ENCODE peak calls at places on chromosomes 4 and X, in six cellular contexts. P is neural progenitor cell, C is hepatocyte, T is mesendoderm, I is DND-41, B is dermis blood vessel endothelial cell. Y is an unnamed sample.

GRCh38 chr4:1578968-1579833 is 104.9 kb downstream of the FAM53A start:
- DNase-seq in P (peak), C (peak), T (peak), I (no peak), B (peak), Y (peak)

GRCh38 chr4:37873383-37873782 is 17.5 kb upstream of the TBC1D1 start:
- DNase-seq in P (no peak), C (no peak), T (no peak), I (no peak), B (peak), Y (no peak)

GRCh38 chr4:16225139-16225538 is 1.1 kb downstream of the TAPT1 start:
- DNase-seq in P (no peak), C (no peak), T (no peak), I (no peak), B (peak), Y (no peak)

GRCh38 chr4:141154725-141155124 is 21.5 kb upstream of the RNF150 start:
- DNase-seq in P (no peak), C (no peak), T (no peak), I (no peak), B (no peak), Y (no peak)

GRCh38 chrX:150198776-150199175 is 164.3 kb upstream of the MAMLD1 start:
- DNase-seq in P (no peak), C (no peak), T (no peak), I (no peak), B (no peak), Y (no peak)

GRCh38 chrX:129833153-129834004 is 10.3 kb downstream of the ZDHHC9 start:
- DNase-seq in P (no peak), C (no peak), T (no peak), I (no peak), B (no peak), Y (no peak)

GRCh38 chr4:87543835-87544461 is 14.8 kb upstream of the SPARCL1 start:
- DNase-seq in P (peak), C (peak), T (peak), I (no peak), B (peak), Y (no peak)

GRCh38 chrX:37646254-37646653 is 39.3 kb upstream of the XK start:
- DNase-seq in P (no peak), C (no peak), T (peak), I (no peak), B (no peak), Y (no peak)

GRCh38 chrX:45352588-45352987 is 151.9 kb upstream of the DIPK2B start:
- DNase-seq in P (no peak), C (no peak), T (no peak), I (no peak), B (no peak), Y (no peak)

GRCh38 chr4:172868271-172868670 is 300.3 kb upstream of the GALNT7 start:
- DNase-seq in P (no peak), C (no peak), T (no peak), I (no peak), B (no peak), Y (no peak)

GRCh38 chr4:76147454-76148141 is 599 bp downstream of the NUP54 start:
- DNase-seq in P (peak), C (peak), T (peak), I (peak), B (peak), Y (peak)

GRCh38 chr4:24922416-24922815 is 9.6 kb upstream of the CCDC149 start:
- DNase-seq in P (no peak), C (no peak), T (no peak), I (no peak), B (no peak), Y (no peak)

GRCh38 chrX:20571611-20572010 is 304.9 kb upstream of the RPS6KA3 start:
- DNase-seq in P (peak), C (peak), T (peak), I (no peak), B (peak), Y (no peak)

GRCh38 chr4:37562592-37562991 is 123.6 kb downstream of the RELL1 start:
- DNase-seq in P (no peak), C (no peak), T (no peak), I (no peak), B (peak), Y (no peak)

GRCh38 chrX:40736170-40736505 is 796 bp upstream of the MED14 start:
- DNase-seq in P (peak), C (no peak), T (peak), I (no peak), B (no peak), Y (no peak)

GRCh38 chrX:138704101-138704500 is 7.4 kb downstream of the FGF13 start:
- DNase-seq in P (no peak), C (no peak), T (no peak), I (no peak), B (no peak), Y (no peak)

GRCh38 chr4:110193822-110194761 is 4.3 kb downstream of the ELOVL6 start:
- DNase-seq in P (peak), C (peak), T (peak), I (peak), B (peak), Y (peak)

GRCh38 chr4:57442834-57443291 is 332.7 kb upstream of the IGFBP7 start:
- DNase-seq in P (peak), C (peak), T (peak), I (peak), B (peak), Y (peak)

GRCh38 chr4:176066757-176067156 is 1.1 kb downstream of the WDR17 start:
- DNase-seq in P (no peak), C (no peak), T (no peak), I (no peak), B (no peak), Y (no peak)

GRCh38 chr4:8148159-8148558 is 10.5 kb downstream of the ABLIM2 start:
- DNase-seq in P (no peak), C (no peak), T (no peak), I (no peak), B (no peak), Y (no peak)

GRCh38 chr4:100417565-100417964 is 100.3 kb downstream of the EMCN start:
- DNase-seq in P (peak), C (no peak), T (no peak), I (no peak), B (no peak), Y (no peak)

GRCh38 chrX:95218964-95219363 is 1465.7 kb upstream of the DIAPH2 start:
- DNase-seq in P (peak), C (no peak), T (peak), I (no peak), B (no peak), Y (peak)

GRCh38 chrX:136759968-136760367 is 20.8 kb downstream of the ARHGEF6 start:
- DNase-seq in P (no peak), C (no peak), T (peak), I (no peak), B (no peak), Y (no peak)

GRCh38 chrX:71565634-71566033 is 12.6 kb upstream of the GCNA start:
- DNase-seq in P (no peak), C (no peak), T (no peak), I (no peak), B (peak), Y (no peak)

GRCh38 chr4:181957088-181957487 is 286.1 kb upstream of the TENM3 start:
- DNase-seq in P (no peak), C (no peak), T (peak), I (no peak), B (no peak), Y (no peak)